ENCODE peak calls at places on chromosomes 5 and 9, in eight cellular contexts. T, W, M, I, B, Z, R and E are unnamed samples.

GRCh38 chr5:669111-669841 is 23.9 kb downstream of the TPPP start:
- DNase-seq in W (peak), R (peak), T (no peak), B (no peak), M (no peak), Z (peak), I (no peak), E (no peak)

GRCh38 chr9:100724932-100725331 is 147.1 kb downstream of the CAVIN4 start:
- DNase-seq in B (no peak), T (no peak), I (no peak), M (no peak), R (no peak), W (no peak), Z (no peak), E (peak)

GRCh38 chr5:58752030-58752429 is 169.2 kb downstream of the RAB3C start:
- DNase-seq in M (no peak), B (no peak), I (no peak), R (no peak), T (no peak), Z (no peak), W (no peak), E (no peak)

GRCh38 chr5:124315746-124316415 is 430.6 kb downstream of the ZNF608 start:
- DNase-seq in Z (no peak), B (no peak), I (no peak), W (peak), R (no peak), T (no peak), M (peak), E (peak)

GRCh38 chr9:106420511-106420944 is 442.4 kb upstream of the ZNF462 start:
- DNase-seq in M (no peak), R (no peak), W (no peak), B (no peak), T (no peak), Z (no peak), I (peak), E (no peak)

GRCh38 chr5:148798786-148799185 is 27.6 kb upstream of the ADRB2 start:
- DNase-seq in I (no peak), T (no peak), Z (no peak), W (no peak), B (no peak), R (no peak), M (no peak), E (no peak)

GRCh38 chr9:70485273-70485858 is 70.9 kb upstream of the KLF9 start:
- DNase-seq in I (no peak), B (peak), W (peak), R (no peak), Z (no peak), M (no peak), T (no peak), E (no peak)

GRCh38 chr9:136220017-136220729 is 15.2 kb upstream of the LHX3 start:
- DNase-seq in R (no peak), T (no peak), Z (no peak), M (no peak), I (peak), B (no peak), W (peak), E (peak)

GRCh38 chr9:113651896-113652295 is 188.4 kb downstream of the RGS3 start:
- DNase-seq in Z (no peak), T (no peak), M (no peak), B (no peak), I (no peak), W (no peak), R (no peak), E (no peak)

GRCh38 chr5:103092676-103093075 is 27.3 kb downstream of the GIN1 start:
- DNase-seq in W (peak), M (no peak), B (no peak), R (no peak), Z (no peak), T (no peak), I (no peak), E (no peak)

GRCh38 chr5:138282918-138283742 is 8.7 kb upstream of the GFRA3 start:
- DNase-seq in T (no peak), B (peak), R (peak), W (peak), I (peak), M (peak), Z (no peak), E (peak)